ENCODE peak calls at places on chromosomes 3 and 15, in four cellular contexts. One of them, this sample, is unnamed.

GRCh38 chr3:59245879-59246501 is 196.2 kb upstream of the CFAP20DC start:
- DNase-seq in WTC11: no peak
- DNase-seq in K562: peak
- DNase-seq in HepG2: no peak
- DNase-seq in this sample: no peak

GRCh38 chr3:183156266-183156665 is 6.3 kb downstream of the LAMP3 start:
- DNase-seq in K562: no peak
- DNase-seq in HepG2: no peak
- DNase-seq in WTC11: no peak
- DNase-seq in this sample: no peak

GRCh38 chr3:122101646-122102045 is 46.5 kb downstream of the CD86 start:
- DNase-seq in HepG2: peak
- DNase-seq in K562: peak
- DNase-seq in WTC11: no peak
- DNase-seq in this sample: peak

GRCh38 chr3:46666471-46666845 is 27.0 kb downstream of the ALS2CL start:
- DNase-seq in HepG2: no peak
- DNase-seq in WTC11: no peak
- DNase-seq in K562: no peak
- DNase-seq in this sample: no peak

GRCh38 chr3:196970547-196971093 is 2.0 kb upstream of the PIGZ start:
- DNase-seq in HepG2: no peak
- DNase-seq in WTC11: no peak
- DNase-seq in K562: no peak
- DNase-seq in this sample: no peak

GRCh38 chr3:49799761-49800160 is at the start of gene CDHR4:
- DNase-seq in WTC11: no peak
- DNase-seq in K562: peak
- DNase-seq in HepG2: peak
- DNase-seq in this sample: no peak

GRCh38 chr3:136332302-136332701 is 82.2 kb downstream of the PCCB start:
- DNase-seq in HepG2: no peak
- DNase-seq in WTC11: no peak
- DNase-seq in K562: no peak
- DNase-seq in this sample: no peak

GRCh38 chr15:57003418-57003817 is 85.0 kb downstream of the TCF12 start:
- DNase-seq in K562: no peak
- DNase-seq in WTC11: no peak
- DNase-seq in HepG2: no peak
- DNase-seq in this sample: no peak

GRCh38 chr3:150286390-150287147 is 121.5 kb upstream of the TSC22D2 start:
- DNase-seq in K562: peak
- DNase-seq in HepG2: peak
- DNase-seq in WTC11: no peak
- DNase-seq in this sample: peak

GRCh38 chr3:66092175-66092990 is 53.7 kb upstream of the MAGI1 start:
- DNase-seq in WTC11: no peak
- DNase-seq in K562: no peak
- DNase-seq in HepG2: no peak
- DNase-seq in this sample: no peak

GRCh38 chr3:173399001-173399400 is 1.5 kb downstream of the NLGN1 start:
- DNase-seq in K562: no peak
- DNase-seq in HepG2: no peak
- DNase-seq in WTC11: no peak
- DNase-seq in this sample: no peak

GRCh38 chr3:170542704-170543103 is 43.2 kb downstream of the SLC7A14 start:
- DNase-seq in K562: no peak
- DNase-seq in WTC11: no peak
- DNase-seq in HepG2: no peak
- DNase-seq in this sample: no peak

GRCh38 chr15:67775265-67775664 is 50.0 kb upstream of the SKOR1 start:
- DNase-seq in K562: no peak
- DNase-seq in WTC11: no peak
- DNase-seq in HepG2: no peak
- DNase-seq in this sample: no peak

GRCh38 chr3:134628884-134629283 is 21.9 kb downstream of the KY start:
- DNase-seq in K562: no peak
- DNase-seq in HepG2: no peak
- DNase-seq in WTC11: no peak
- DNase-seq in this sample: no peak

GRCh38 chr3:175356899-175357324 is 497.8 kb downstream of the NAALADL2 start:
- DNase-seq in K562: no peak
- DNase-seq in HepG2: no peak
- DNase-seq in WTC11: no peak
- DNase-seq in this sample: no peak

GRCh38 chr15:89543389-89543788 is 31.9 kb upstream of the TICRR start:
- DNase-seq in WTC11: no peak
- DNase-seq in K562: no peak
- DNase-seq in HepG2: no peak
- DNase-seq in this sample: no peak

GRCh38 chr3:194305356-194306108 is 45.6 kb downstream of the CPN2 start:
- DNase-seq in HepG2: no peak
- DNase-seq in WTC11: no peak
- DNase-seq in K562: no peak
- DNase-seq in this sample: no peak

GRCh38 chr3:137222736-137223135 is 265.0 kb downstream of the IL20RB start:
- DNase-seq in K562: no peak
- DNase-seq in WTC11: no peak
- DNase-seq in HepG2: no peak
- DNase-seq in this sample: no peak

GRCh38 chr3:134621824-134622223 is 29.0 kb downstream of the KY start:
- DNase-seq in HepG2: no peak
- DNase-seq in K562: no peak
- DNase-seq in WTC11: no peak
- DNase-seq in this sample: no peak

GRCh38 chr3:15753056-15753710 is 44.6 kb downstream of the ANKRD28 start:
- DNase-seq in WTC11: no peak
- DNase-seq in HepG2: peak
- DNase-seq in K562: no peak
- DNase-seq in this sample: no peak

GRCh38 chr15:62464705-62465104 is 299.6 kb upstream of the C2CD4B start:
- DNase-seq in K562: no peak
- DNase-seq in WTC11: no peak
- DNase-seq in HepG2: no peak
- DNase-seq in this sample: no peak

GRCh38 chr3:135516143-135516542 is 449.4 kb upstream of the PPP2R3A start:
- DNase-seq in WTC11: peak
- DNase-seq in K562: peak
- DNase-seq in HepG2: peak
- DNase-seq in this sample: peak

GRCh38 chr15:37181339-37181738 is 81.0 kb upstream of the MEIS2 start:
- DNase-seq in WTC11: no peak
- DNase-seq in HepG2: no peak
- DNase-seq in K562: no peak
- DNase-seq in this sample: no peak

GRCh38 chr3:171320721-171321120 is 139.5 kb downstream of the TNIK start:
- DNase-seq in K562: no peak
- DNase-seq in WTC11: no peak
- DNase-seq in HepG2: no peak
- DNase-seq in this sample: peak

GRCh38 chr3:17090271-17090992 is 205.7 kb downstream of the PLCL2 start:
- DNase-seq in WTC11: no peak
- DNase-seq in K562: no peak
- DNase-seq in HepG2: no peak
- DNase-seq in this sample: no peak

GRCh38 chr3:133448478-133449122 is 48.7 kb downstream of the BFSP2 start:
- DNase-seq in K562: no peak
- DNase-seq in HepG2: no peak
- DNase-seq in WTC11: no peak
- DNase-seq in this sample: no peak

DNA sequence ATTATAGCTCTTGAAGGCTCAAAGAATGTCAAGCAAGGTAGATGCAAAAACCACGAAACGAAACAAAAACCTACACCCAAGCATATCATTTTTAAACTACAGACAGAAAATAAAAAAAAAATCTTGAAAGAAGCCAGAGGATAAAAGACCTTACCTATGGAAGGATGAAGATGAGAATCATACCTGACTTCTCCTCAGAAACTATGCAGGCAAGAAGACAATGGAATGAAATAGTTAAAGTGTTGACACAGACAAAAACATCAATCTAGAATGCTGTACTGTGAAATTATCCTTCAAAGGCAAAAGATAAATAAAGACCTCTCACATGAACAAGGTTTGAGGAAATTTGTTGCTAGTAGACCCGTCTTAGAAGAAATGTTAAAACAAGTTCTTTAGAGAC is 372.0 kb downstream of the ZIC4 start:
- DNase-seq in HepG2: no peak
- DNase-seq in K562: no peak
- DNase-seq in WTC11: no peak
- DNase-seq in this sample: no peak
- TF ChIP-seq ELF4 in HepG2: no peak
- TF ChIP-seq ELF4 in K562: no peak
- TF ChIP-seq ELF4 in WTC11: no peak
- TF ChIP-seq ELF4 in this sample: no peak

GRCh38 chr3:43273429-43273828 is 12.9 kb upstream of the SNRK start:
- DNase-seq in HepG2: no peak
- DNase-seq in K562: no peak
- DNase-seq in WTC11: no peak
- DNase-seq in this sample: no peak

GRCh38 chr3:43266995-43267394 is 19.3 kb upstream of the SNRK start:
- DNase-seq in HepG2: no peak
- DNase-seq in K562: no peak
- DNase-seq in WTC11: no peak
- DNase-seq in this sample: no peak

GRCh38 chr3:43270078-43270477 is 16.3 kb upstream of the SNRK start:
- DNase-seq in WTC11: no peak
- DNase-seq in K562: no peak
- DNase-seq in HepG2: no peak
- DNase-seq in this sample: no peak

DNA sequence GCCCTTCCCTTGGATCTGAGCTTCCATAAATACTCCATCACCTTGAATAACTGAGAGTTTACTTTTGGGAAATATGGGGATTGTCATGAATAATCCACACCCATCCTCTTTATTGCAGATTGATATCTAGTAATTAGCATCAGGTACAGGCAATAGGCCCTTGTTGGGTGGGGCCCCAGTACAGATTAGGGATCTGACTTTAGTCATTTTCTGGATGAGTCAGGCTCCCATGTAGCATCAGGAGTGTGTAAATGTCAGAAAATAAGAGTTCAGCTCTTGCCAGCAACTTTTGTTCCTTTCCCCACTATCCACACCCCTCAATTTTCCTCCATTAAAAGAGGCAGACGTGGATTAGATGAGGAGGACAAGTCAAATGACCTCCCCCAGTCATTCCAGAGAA is 17.7 kb upstream of the SNRK start:
- DNase-seq in K562: no peak
- DNase-seq in HepG2: no peak
- DNase-seq in WTC11: no peak
- DNase-seq in this sample: no peak
- TF ChIP-seq SP1 in K562: no peak
- TF ChIP-seq SP1 in HepG2: no peak
- TF ChIP-seq SP1 in WTC11: no peak
- TF ChIP-seq SP1 in this sample: no peak

GRCh38 chr3:101850327-101851048 is 1.2 kb downstream of the NFKBIZ start:
- DNase-seq in HepG2: no peak
- DNase-seq in WTC11: no peak
- DNase-seq in K562: peak
- DNase-seq in this sample: no peak
- TF ChIP-seq ELF4 in HepG2: no peak
- TF ChIP-seq ELF4 in WTC11: no peak
- TF ChIP-seq ELF4 in K562: no peak
- TF ChIP-seq ELF4 in this sample: no peak

GRCh38 chr15:72790302-72790955 is 6.9 kb upstream of the ADPGK start:
- DNase-seq in WTC11: no peak
- DNase-seq in HepG2: no peak
- DNase-seq in K562: no peak
- DNase-seq in this sample: no peak
- TF ChIP-seq SP1 in WTC11: no peak
- TF ChIP-seq SP1 in HepG2: no peak
- TF ChIP-seq SP1 in K562: no peak
- TF ChIP-seq SP1 in this sample: no peak

GRCh38 chr15:48996276-48996675 is 32.6 kb upstream of the SHC4 start:
- DNase-seq in HepG2: no peak
- DNase-seq in WTC11: no peak
- DNase-seq in K562: no peak
- DNase-seq in this sample: no peak
- TF ChIP-seq ELF4 in HepG2: no peak
- TF ChIP-seq ELF4 in WTC11: no peak
- TF ChIP-seq ELF4 in K562: no peak
- TF ChIP-seq ELF4 in this sample: no peak

GRCh38 chr3:71652786-71653419 is 69.4 kb upstream of the FOXP1 start:
- DNase-seq in WTC11: no peak
- DNase-seq in HepG2: peak
- DNase-seq in K562: peak
- DNase-seq in this sample: peak
- TF ChIP-seq SP1 in WTC11: no peak
- TF ChIP-seq SP1 in HepG2: no peak
- TF ChIP-seq SP1 in K562: no peak
- TF ChIP-seq SP1 in this sample: no peak

GRCh38 chr15:59296181-59296617 is 76.5 kb downstream of the MYO1E start:
- DNase-seq in K562: no peak
- DNase-seq in HepG2: no peak
- DNase-seq in WTC11: no peak
- DNase-seq in this sample: no peak

GRCh38 chr15:59294574-59294960 is 78.1 kb downstream of the MYO1E start:
- DNase-seq in K562: no peak
- DNase-seq in WTC11: no peak
- DNase-seq in HepG2: no peak
- DNase-seq in this sample: no peak

GRCh38 chr15:59295742-59296090 is 77.0 kb downstream of the MYO1E start:
- DNase-seq in K562: no peak
- DNase-seq in HepG2: no peak
- DNase-seq in WTC11: no peak
- DNase-seq in this sample: no peak

GRCh38 chr15:59292393-59292792 is 80.3 kb downstream of the MYO1E start:
- DNase-seq in K562: no peak
- DNase-seq in HepG2: peak
- DNase-seq in WTC11: no peak
- DNase-seq in this sample: no peak

GRCh38 chr15:59294961-59295741 is 77.5 kb downstream of the MYO1E start:
- DNase-seq in K562: no peak
- DNase-seq in WTC11: no peak
- DNase-seq in HepG2: no peak
- DNase-seq in this sample: no peak
- TF ChIP-seq ELF4 in K562: no peak
- TF ChIP-seq ELF4 in WTC11: no peak
- TF ChIP-seq ELF4 in HepG2: no peak
- TF ChIP-seq ELF4 in this sample: no peak

GRCh38 chr15:84889313-84889990 is 5.0 kb downstream of the SLC28A1 start:
- DNase-seq in WTC11: no peak
- DNase-seq in K562: no peak
- DNase-seq in HepG2: no peak
- DNase-seq in this sample: no peak

GRCh38 chr15:84888639-84889038 is 4.2 kb downstream of the SLC28A1 start:
- DNase-seq in K562: no peak
- DNase-seq in WTC11: no peak
- DNase-seq in HepG2: no peak
- DNase-seq in this sample: no peak

GRCh38 chr15:84891339-84891738 is 6.9 kb downstream of the SLC28A1 start:
- DNase-seq in HepG2: no peak
- DNase-seq in K562: no peak
- DNase-seq in WTC11: no peak
- DNase-seq in this sample: no peak

GRCh38 chr15:84889991-84890669 is 5.7 kb downstream of the SLC28A1 start:
- DNase-seq in K562: peak
- DNase-seq in WTC11: no peak
- DNase-seq in HepG2: no peak
- DNase-seq in this sample: no peak

GRCh38 chr15:84890670-84891147 is 6.2 kb downstream of the SLC28A1 start:
- DNase-seq in K562: no peak
- DNase-seq in HepG2: no peak
- DNase-seq in WTC11: no peak
- DNase-seq in this sample: no peak
- TF ChIP-seq SP1 in K562: no peak
- TF ChIP-seq SP1 in HepG2: no peak
- TF ChIP-seq SP1 in WTC11: no peak
- TF ChIP-seq SP1 in this sample: no peak